ENCODE peak calls at places on chromosomes 12 and 14, in six cellular contexts. V is OCI-LY7, J is neural progenitor cell, L is HCT116, B is hepatocyte, S is GM23338. N is an unnamed sample.

GRCh38 chr14:35403085-35403396 is 1.5 kb downstream of the NFKBIA start:
- DNase-seq in V (no peak), J (no peak), L (no peak), B (peak; percentile 33), S (no peak), N (no peak)

GRCh38 chr12:26135010-26135420 is 10.2 kb upstream of the BHLHE41 start:
- DNase-seq in V (no peak), J (no peak), L (no peak), B (no peak), S (no peak), N (no peak)

GRCh38 chr12:93882763-93883162 is 205.6 kb downstream of the CRADD start:
- DNase-seq in V (no peak), J (no peak), L (no peak), B (no peak), S (no peak), N (no peak)

GRCh38 chr14:71698027-71698426 is 234.2 kb upstream of the RGS6 start:
- DNase-seq in V (no peak), J (no peak), L (no peak), B (no peak), S (no peak), N (no peak)

GRCh38 chr14:94544726-94545125 is 16.5 kb upstream of the SERPINA4 start:
- DNase-seq in V (no peak), J (no peak), L (no peak), B (no peak), S (peak; percentile 10), N (no peak)

GRCh38 chr14:100691395-100692025 is 35.2 kb upstream of the DLK1 start:
- DNase-seq in V (no peak), J (no peak), L (no peak), B (no peak), S (no peak), N (no peak)

GRCh38 chr12:79058342-79058741 is 193.8 kb downstream of the SYT1 start:
- DNase-seq in V (no peak), J (no peak), L (peak; percentile 77), B (no peak), S (no peak), N (peak; percentile 46)

GRCh38 chr14:105863296-105864108 is 337.1 kb downstream of the TMEM121 start:
- DNase-seq in V (peak; percentile 48), J (no peak), L (no peak), B (no peak), S (no peak), N (no peak)

GRCh38 chr14:73783107-73783727 is 68.4 kb upstream of the PTGR2 start:
- DNase-seq in V (no peak), J (peak; percentile 96), L (no peak), B (no peak), S (peak; percentile 67), N (no peak)

GRCh38 chr14:30982583-30982982 is 42.9 kb upstream of the AP4S1 start:
- DNase-seq in V (peak; percentile 56), J (no peak), L (no peak), B (no peak), S (no peak), N (no peak)

GRCh38 chr14:46053221-46053620 is 598.4 kb downstream of the RPL10L start:
- DNase-seq in V (no peak), J (no peak), L (no peak), B (no peak), S (no peak), N (no peak)

GRCh38 chr12:47238665-47239064 is 158.9 kb upstream of the AMIGO2 start:
- DNase-seq in V (no peak), J (no peak), L (no peak), B (no peak), S (no peak), N (no peak)

GRCh38 chr14:103550451-103551337 is 11.8 kb downstream of the BAG5 start:
- DNase-seq in V (no peak), J (no peak), L (no peak), B (no peak), S (no peak), N (no peak)
- TF ChIP-seq CTCF in V (no peak), J (no peak), L (no peak), B (no peak), S (no peak), N (no peak)

GRCh38 chr12:52702338-52702737 is 986 bp downstream of the KRT77 start:
- DNase-seq in V (no peak), J (no peak), L (no peak), B (no peak), S (no peak), N (no peak)

GRCh38 chr12:52703424-52703823 is at the start of gene KRT77:
- DNase-seq in V (no peak), J (no peak), L (no peak), B (no peak), S (no peak), N (no peak)

GRCh38 chr12:52710744-52711143 is 7.4 kb upstream of the KRT77 start:
- DNase-seq in V (peak; percentile 28), J (no peak), L (no peak), B (no peak), S (no peak), N (no peak)

GRCh38 chr12:52703878-52704277 is 554 bp upstream of the KRT77 start:
- DNase-seq in V (no peak), J (no peak), L (no peak), B (no peak), S (no peak), N (no peak)

DNA sequence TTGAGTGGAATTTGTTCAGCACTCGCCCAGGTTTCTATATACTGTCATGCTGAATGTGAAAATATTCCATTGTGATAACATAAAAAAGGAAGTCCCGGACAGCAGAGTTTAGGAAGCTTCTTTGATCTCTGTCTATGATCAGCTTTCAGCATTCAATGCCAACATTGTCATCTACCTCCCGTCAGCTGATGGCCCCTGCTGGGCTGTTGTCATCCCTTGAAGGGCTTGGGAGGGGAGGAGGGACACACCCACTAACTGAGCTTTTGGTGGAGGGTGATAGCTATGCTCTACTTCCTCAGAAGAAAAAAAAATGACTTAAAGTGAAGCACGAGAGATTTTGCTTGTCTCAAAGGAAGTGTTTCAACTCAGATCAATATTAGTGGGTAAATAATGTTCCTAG is 4.7 kb upstream of the KRT77 start:
- DNase-seq in V (no peak), J (peak; percentile 52), L (no peak), B (no peak), S (peak; percentile 27), N (no peak)
- TF ChIP-seq EZH2phosphoT487 in V (no peak), J (no peak), L (no peak), B (no peak), S (no peak), N (no peak)

DNA sequence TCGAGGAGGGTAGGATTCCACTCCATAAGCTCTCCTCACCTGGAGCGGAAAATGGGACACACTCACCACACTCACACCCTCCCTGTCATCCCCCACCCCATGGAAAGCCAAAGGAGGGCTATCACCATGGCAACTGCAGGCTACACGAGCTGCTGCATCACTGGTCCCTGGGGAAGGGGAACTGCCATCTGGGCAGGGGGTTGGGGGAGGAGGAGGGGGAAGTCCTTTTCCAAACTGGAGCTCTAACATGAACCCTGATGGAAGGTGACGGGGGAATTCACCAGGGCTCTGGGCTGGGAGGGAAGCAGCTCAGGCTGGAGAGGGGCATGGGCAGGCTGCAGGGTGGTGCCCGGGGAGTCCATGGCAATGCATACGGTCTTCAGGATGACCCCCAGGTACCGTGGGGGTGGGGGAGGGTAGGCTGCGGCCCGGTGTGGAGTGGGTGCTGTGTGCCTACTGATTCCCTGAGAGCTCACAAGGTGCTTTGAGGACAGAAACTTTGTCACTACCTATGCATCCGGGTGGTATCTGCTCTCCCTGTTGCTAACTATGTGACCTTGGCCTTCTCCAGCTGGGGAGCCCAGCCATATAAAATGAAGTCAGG is 94.5 kb downstream of the LRRC74A start:
- DNase-seq in V (no peak), J (peak; percentile 51), L (no peak), B (peak; percentile 59), S (peak; percentile 75), N (no peak)
- H3K4me2 ChIP-seq in V (no peak overlapping the region), J (no peak overlapping the region), L (peak overlapping the region; percentile 79), B (peak overlapping the region; percentile 54), S (peak overlapping the region; percentile 57), N (no peak overlapping the region)

DNA sequence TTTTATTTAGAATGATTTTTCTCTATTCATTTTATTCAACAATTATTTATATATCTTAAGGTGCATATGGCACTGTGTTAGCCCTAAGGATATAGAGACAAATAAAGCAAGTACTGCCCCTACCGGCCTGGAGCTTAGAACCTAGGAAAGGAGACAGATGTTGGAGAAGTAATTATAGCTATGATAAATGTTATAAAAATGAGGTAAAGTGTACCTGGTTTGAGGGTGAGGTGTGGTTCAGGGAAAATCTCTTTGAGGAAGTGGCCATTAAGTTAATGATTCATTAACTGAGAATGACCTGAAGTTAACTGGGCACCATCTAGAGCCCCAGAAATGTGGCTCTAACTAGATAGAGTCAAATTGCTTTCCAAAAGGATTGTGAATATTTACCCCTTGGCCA is 31.9 kb downstream of the CDKL1 start:
- DNase-seq in V (no peak), J (no peak), L (peak; percentile 21), B (peak; percentile 32), S (no peak), N (no peak)
- TF ChIP-seq CTCF in V (peak; percentile 37), J (no peak), L (peak; percentile 17), B (no peak), S (no peak), N (no peak)

GRCh38 chr12:80188566-80188965 is 89.2 kb downstream of the OTOGL start:
- DNase-seq in V (no peak), J (no peak), L (no peak), B (no peak), S (no peak), N (no peak)

GRCh38 chr12:80190001-80190400 is 90.7 kb downstream of the OTOGL start:
- DNase-seq in V (no peak), J (no peak), L (no peak), B (no peak), S (no peak), N (no peak)

GRCh38 chr12:80186727-80187217 is 87.4 kb downstream of the OTOGL start:
- DNase-seq in V (peak; percentile 50), J (peak; percentile 69), L (peak; percentile 85), B (peak; percentile 93), S (peak; percentile 92), N (peak; percentile 76)

GRCh38 chr12:80189241-80189640 is 89.9 kb downstream of the OTOGL start:
- DNase-seq in V (no peak), J (no peak), L (no peak), B (no peak), S (no peak), N (no peak)

GRCh38 chr12:80187660-80188090 is 88.3 kb downstream of the OTOGL start:
- DNase-seq in V (no peak), J (no peak), L (no peak), B (no peak), S (no peak), N (peak; percentile 83)
- TF ChIP-seq EZH2phosphoT487 in V (no peak), J (no peak), L (no peak), B (no peak), S (no peak), N (no peak)

N was measured in MM.1S.